ENCODE peak calls at places on chromosomes 6 and 20, in ten cellular contexts. D is GM23338, O is GM12878, C is cardiac fibroblast, R is esophagus squamous epithelium, T is endodermal cell, V is epithelial cell of esophagus, J is lower leg skin, L is B cell, F is MM.1S. Z is an unnamed sample.

GRCh38 chr20:54197621-54198604 is 10.0 kb upstream of the PFDN4 start:
- DNase-seq in D (peak; percentile 45), O (peak; percentile 36), C (peak; percentile 76), R (no peak), T (peak; percentile 68), V (peak; percentile 84), J (no peak), L (no peak), F (peak; percentile 28), Z (no peak)

GRCh38 chr6:112325449-112325848 is 21.7 kb upstream of the RFPL4B start:
- DNase-seq in D (peak; percentile 9), O (no peak), C (no peak), R (no peak), T (no peak), V (no peak), J (no peak), L (no peak), F (no peak), Z (no peak)

GRCh38 chr20:57680934-57681914 is 28.6 kb downstream of the PMEPA1 start:
- DNase-seq in D (no peak), O (peak; percentile 40), C (no peak), R (no peak), T (no peak), V (no peak), J (no peak), L (peak; percentile 82), F (peak; percentile 74), Z (no peak)

GRCh38 chr6:42294759-42295158 is 77.1 kb upstream of the MRPS10 start:
- DNase-seq in D (no peak), O (no peak), C (peak; percentile 27), R (no peak), T (no peak), V (peak; percentile 98), J (no peak), L (no peak), F (no peak), Z (no peak)

GRCh38 chr6:157575436-157576145 is 194.6 kb downstream of the ZDHHC14 start:
- DNase-seq in D (no peak), O (no peak), C (no peak), R (no peak), T (no peak), V (no peak), J (no peak), L (no peak), F (no peak), Z (no peak)

GRCh38 chr6:117771403-117771802 is 96.1 kb downstream of the NUS1 start:
- DNase-seq in D (no peak), O (peak; percentile 90), C (no peak), R (no peak), T (no peak), V (no peak), J (no peak), L (no peak), F (peak; percentile 57), Z (peak; percentile 46)

GRCh38 chr20:25149986-25150385 is 45.5 kb upstream of the ENTPD6 start:
- DNase-seq in D (no peak), O (no peak), C (no peak), R (no peak), T (no peak), V (no peak), J (no peak), L (no peak), F (no peak), Z (no peak)

GRCh38 chr6:43765776-43766175 is 4.2 kb upstream of the VEGFA start:
- DNase-seq in D (no peak), O (no peak), C (no peak), R (no peak), T (no peak), V (no peak), J (no peak), L (no peak), F (no peak), Z (no peak)

GRCh38 chr20:16368645-16369292 is 204.5 kb downstream of the KIF16B start:
- DNase-seq in D (peak; percentile 23), O (no peak), C (no peak), R (no peak), T (no peak), V (peak; percentile 5), J (no peak), L (no peak), F (no peak), Z (no peak)

GRCh38 chr20:36408219-36408618 is 102.1 kb downstream of the DLGAP4 start:
- DNase-seq in D (peak; percentile 24), O (no peak), C (peak; percentile 62), R (no peak), T (peak; percentile 57), V (peak; percentile 97), J (peak; percentile 37), L (no peak), F (no peak), Z (no peak)

GRCh38 chr20:5061209-5061608 is 58.5 kb downstream of the PCNA start:
- DNase-seq in D (peak; percentile 28), O (no peak), C (no peak), R (no peak), T (peak; percentile 82), V (peak; percentile 98), J (no peak), L (no peak), F (no peak), Z (no peak)

GRCh38 chr6:87968435-87969278 is 79.0 kb upstream of the SPACA1 start:
- DNase-seq in D (peak; percentile 55), O (no peak), C (peak; percentile 12), R (no peak), T (peak; percentile 73), V (peak; percentile 44), J (no peak), L (peak; percentile 41), F (peak; percentile 35), Z (peak; percentile 13)

GRCh38 chr6:20686142-20686541 is 151.9 kb downstream of the CDKAL1 start:
- DNase-seq in D (peak; percentile 80), O (no peak), C (no peak), R (no peak), T (peak; percentile 82), V (no peak), J (no peak), L (no peak), F (no peak), Z (no peak)

GRCh38 chr20:44689809-44690208 is 25.4 kb upstream of the CCN5 start:
- DNase-seq in D (no peak), O (no peak), C (no peak), R (no peak), T (no peak), V (no peak), J (no peak), L (no peak), F (no peak), Z (no peak)

GRCh38 chr20:44686934-44687333 is 28.2 kb upstream of the CCN5 start:
- DNase-seq in D (no peak), O (no peak), C (no peak), R (no peak), T (no peak), V (no peak), J (no peak), L (no peak), F (no peak), Z (no peak)

GRCh38 chr20:44690781-44691423 is 24.3 kb upstream of the CCN5 start:
- DNase-seq in D (no peak), O (no peak), C (peak; percentile 76), R (no peak), T (no peak), V (no peak), J (peak; percentile 71), L (no peak), F (no peak), Z (no peak)

GRCh38 chr20:44691424-44692423 is 23.4 kb upstream of the CCN5 start:
- DNase-seq in D (no peak), O (no peak), C (peak; percentile 77), R (no peak), T (no peak), V (no peak), J (peak; percentile 76), L (no peak), F (no peak), Z (no peak)

GRCh38 chr20:44688053-44688625 is 27.0 kb upstream of the CCN5 start:
- DNase-seq in D (no peak), O (no peak), C (no peak), R (no peak), T (no peak), V (no peak), J (no peak), L (no peak), F (no peak), Z (no peak)
- TF ChIP-seq CTCF in D (no peak), O (no peak), C (no peak), R (no peak), T (peak; percentile 17), V (no peak), J (no peak), L (no peak), F (no peak), Z (no peak)

GRCh38 chr6:169016758-169017157 is 236.9 kb downstream of the THBS2 start:
- DNase-seq in D (no peak), O (no peak), C (no peak), R (no peak), T (no peak), V (no peak), J (no peak), L (no peak), F (no peak), Z (no peak)

GRCh38 chr6:169019111-169019510 is 234.5 kb downstream of the THBS2 start:
- DNase-seq in D (no peak), O (no peak), C (no peak), R (no peak), T (no peak), V (no peak), J (no peak), L (no peak), F (no peak), Z (no peak)

GRCh38 chr6:169020821-169021220 is 232.8 kb downstream of the THBS2 start:
- DNase-seq in D (no peak), O (no peak), C (no peak), R (no peak), T (no peak), V (no peak), J (no peak), L (no peak), F (no peak), Z (no peak)

GRCh38 chr6:169022079-169022478 is 231.6 kb downstream of the THBS2 start:
- DNase-seq in D (peak; percentile 11), O (no peak), C (no peak), R (no peak), T (no peak), V (no peak), J (no peak), L (no peak), F (no peak), Z (no peak)

GRCh38 chr6:169019727-169020491 is 233.7 kb downstream of the THBS2 start:
- DNase-seq in D (peak; percentile 36), O (no peak), C (peak; percentile 26), R (no peak), T (peak; percentile 65), V (no peak), J (no peak), L (no peak), F (no peak), Z (no peak)
- TF ChIP-seq CTCF in D (peak; percentile 41), O (no peak), C (peak; percentile 20), R (no peak), T (peak; percentile 68), V (no peak), J (no peak), L (no peak), F (no peak), Z (no peak)

GRCh38 chr20:49957487-49957938 is 21.3 kb downstream of the RNF114 start:
- DNase-seq in D (no peak), O (no peak), C (no peak), R (no peak), T (peak; percentile 67), V (no peak), J (no peak), L (no peak), F (no peak), Z (no peak)
- TF ChIP-seq CTCF in D (no peak), O (no peak), C (no peak), R (no peak), T (peak; percentile 60), V (no peak), J (no peak), L (no peak), F (no peak), Z (no peak)

GRCh38 chr20:11912664-11913415 is 4.9 kb upstream of the BTBD3 start:
- DNase-seq in D (no peak), O (no peak), C (no peak), R (no peak), T (no peak), V (peak; percentile 86), J (no peak), L (no peak), F (no peak), Z (no peak)
- TF ChIP-seq CTCF in D (no peak), O (no peak), C (no peak), R (no peak), T (no peak), V (no peak), J (no peak), L (no peak), F (no peak), Z (no peak)

Z was measured in GM10248.